ENCODE peak calls at places on chromosomes 6 and 20, in four cellular contexts. A is K562, B is IMR-90, V is GM12878. C is an unnamed sample.

GRCh38 chr20:58374906-58375760 is 13.9 kb upstream of the VAPB start:
- DNase-seq in V (no peak), B (peak), A (no peak), C (no peak)

GRCh38 chr6:89506716-89507597 is 74.0 kb downstream of the ANKRD6 start:
- DNase-seq in B (no peak), V (no peak), A (no peak), C (no peak)

GRCh38 chr20:17226410-17227198 is at the start of gene PCSK2:
- DNase-seq in A (peak), B (peak), V (no peak), C (peak)

GRCh38 chr6:163416640-163417253 is 2.2 kb downstream of the QKI start:
- DNase-seq in A (peak), V (no peak), B (peak), C (peak)

GRCh38 chr6:110053395-110054240 is 75.5 kb downstream of the GPR6 start:
- DNase-seq in V (no peak), B (peak), A (peak), C (peak)

GRCh38 chr6:6712258-6712978 is 123.9 kb downstream of the LY86 start:
- DNase-seq in B (peak), V (no peak), A (peak), C (peak)

GRCh38 chr6:119096683-119097310 is 18.3 kb upstream of the FAM184A start:
- DNase-seq in V (no peak), B (peak), A (no peak), C (no peak)

GRCh38 chr6:27791182-27791939 is 120.8 kb downstream of the OR2B2 start:
- DNase-seq in A (peak), V (no peak), B (peak), C (peak)

GRCh38 chr6:135657207-135657606 is 159.7 kb upstream of the AHI1 start:
- DNase-seq in B (no peak), V (no peak), A (no peak), C (no peak)

GRCh38 chr6:111894272-111894671 is 21.0 kb upstream of the FYN start:
- DNase-seq in V (no peak), A (no peak), B (peak), C (no peak)

GRCh38 chr6:163712569-163712966 is 298.1 kb downstream of the QKI start:
- DNase-seq in A (no peak), V (no peak), B (no peak), C (no peak)

GRCh38 chr20:57654363-57654997 is 34.3 kb upstream of the ZBP1 start:
- DNase-seq in A (peak), B (peak), V (no peak), C (peak)

GRCh38 chr6:155287762-155288161 is 23.9 kb downstream of the CLDN20 start:
- DNase-seq in A (no peak), V (no peak), B (no peak), C (no peak)

GRCh38 chr6:111789593-111789992 is 83.7 kb downstream of the FYN start:
- DNase-seq in B (peak), V (no peak), A (no peak), C (no peak)

GRCh38 chr20:38805502-38805957 is at the start of gene PPP1R16B:
- DNase-seq in V (no peak), A (peak), B (no peak), C (peak)

GRCh38 chr20:41141153-41141815 is 3.9 kb downstream of the PLCG1 start:
- DNase-seq in V (no peak), B (peak), A (peak), C (no peak)

GRCh38 chr6:161227004-161227950 is 46.6 kb downstream of the AGPAT4 start:
- DNase-seq in B (peak), A (peak), V (no peak), C (no peak)

GRCh38 chr6:107943626-107944439 is 14.2 kb downstream of the SEC63 start:
- DNase-seq in B (no peak), A (no peak), V (no peak), C (no peak)

GRCh38 chr6:2810092-2810671 is 31.5 kb downstream of the SERPINB1 start:
- DNase-seq in B (peak), A (no peak), V (no peak), C (no peak)

GRCh38 chr20:36308318-36308710 is 2.2 kb downstream of the DLGAP4 start:
- DNase-seq in A (no peak), B (no peak), V (no peak), C (no peak)
- TF ChIP-seq ELK1 in A (no peak), B (no peak), V (no peak), C (no peak)

GRCh38 chr6:15926256-15926655 is 202.6 kb upstream of the MYLIP start:
- DNase-seq in A (no peak), B (no peak), V (no peak), C (no peak)

GRCh38 chr6:15935661-15936060 is 193.2 kb upstream of the MYLIP start:
- DNase-seq in V (no peak), B (no peak), A (no peak), C (no peak)

GRCh38 chr6:15924893-15925292 is 204.0 kb upstream of the MYLIP start:
- DNase-seq in A (no peak), B (no peak), V (no peak), C (no peak)

GRCh38 chr6:15927531-15928230 is 201.2 kb upstream of the MYLIP start:
- DNase-seq in A (no peak), B (no peak), V (no peak), C (no peak)

DNA sequence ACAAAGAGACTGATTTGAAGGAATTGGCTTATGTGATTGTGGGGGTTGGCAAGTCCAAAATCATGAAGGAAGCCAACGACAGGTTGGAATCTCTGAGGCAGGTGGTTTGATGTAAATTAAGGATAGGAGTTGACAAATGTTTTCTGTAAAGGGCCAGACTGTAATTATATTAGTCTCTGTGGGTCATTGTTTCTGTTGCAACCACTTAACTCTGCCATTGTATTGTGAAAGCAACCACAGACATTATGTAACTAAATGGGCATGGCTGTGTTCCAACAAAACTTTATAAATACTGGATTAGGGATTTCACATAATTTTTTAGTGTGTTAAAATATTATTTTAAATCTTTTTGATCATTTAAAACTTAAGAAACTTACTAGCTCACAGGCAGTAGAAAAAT is 199.2 kb upstream of the MYLIP start:
- DNase-seq in A (no peak), B (no peak), V (no peak), C (no peak)
- TF ChIP-seq ELK1 in A (no peak), B (no peak), V (no peak), C (no peak)

GRCh38 chr6:148463671-148464070 is 121.0 kb downstream of the SASH1 start:
- DNase-seq in B (peak), A (no peak), V (no peak), C (no peak)
- TF ChIP-seq ELK1 in B (no peak), A (no peak), V (no peak), C (no peak)

GRCh38 chr6:8556370-8557018 is 121.1 kb upstream of the SLC35B3 start:
- DNase-seq in V (no peak), A (no peak), B (peak), C (peak)
- TF ChIP-seq ELK1 in V (no peak), A (no peak), B (no peak), C (no peak)

DNA sequence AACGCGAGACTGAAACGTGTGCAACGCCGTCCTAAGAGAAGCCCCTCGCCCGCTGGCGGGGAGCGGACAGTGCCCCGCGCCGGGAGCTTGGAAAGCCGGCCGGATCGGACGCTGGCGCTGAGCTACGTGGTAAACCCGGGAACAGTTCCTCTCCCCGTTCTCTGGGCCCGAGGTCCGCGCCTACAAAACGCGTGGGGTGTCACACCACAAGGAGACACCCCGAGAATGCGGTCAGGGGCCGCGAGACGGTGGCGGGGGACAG is 755 bp downstream of the NCOA5 start:
- DNase-seq in V (no peak), B (peak), A (no peak), C (no peak)
- TF ChIP-seq ELK1 in V (no peak), B (no peak), A (no peak), C (no peak)

GRCh38 chr6:30742316-30743098 is at the start of gene FLOT1:
- DNase-seq in V (peak), B (peak), A (peak), C (peak)

GRCh38 chr6:30740993-30741784 is 1.3 kb downstream of the FLOT1 start:
- DNase-seq in B (peak), A (no peak), V (no peak), C (no peak)

GRCh38 chr6:30743099-30744053 is 889 bp upstream of the FLOT1 start:
- DNase-seq in V (no peak), B (peak), A (peak), C (no peak)

GRCh38 chr6:30740540-30740870 is 2.0 kb downstream of the FLOT1 start:
- DNase-seq in B (peak), V (no peak), A (no peak), C (no peak)

DNA sequence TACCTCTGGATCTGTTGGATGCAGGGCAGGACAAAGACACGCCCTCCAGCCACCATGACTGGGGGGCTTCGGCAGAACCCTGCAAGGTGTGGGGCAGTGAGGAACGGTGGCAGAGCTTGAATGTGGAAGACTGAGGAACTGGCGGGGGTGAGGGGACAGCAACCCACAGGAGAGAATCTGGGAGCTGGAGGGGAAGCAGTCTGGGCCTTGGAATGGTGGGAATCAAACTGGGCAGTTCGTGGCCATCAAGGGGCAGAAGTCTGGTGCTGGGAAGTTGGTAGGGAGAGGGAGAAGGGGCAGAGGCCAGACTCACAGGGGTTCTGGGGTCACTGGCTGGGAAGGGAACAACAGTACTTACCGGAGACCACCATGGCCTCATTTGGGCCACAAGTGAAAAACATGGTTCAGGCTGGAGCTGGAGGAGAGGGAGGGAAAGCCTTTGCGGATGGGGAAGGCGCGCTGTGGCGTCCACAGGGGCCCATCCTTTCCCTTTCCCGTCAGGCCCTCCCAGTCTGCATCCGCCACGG is 635 bp downstream of the FLOT1 start:
- DNase-seq in B (no peak), V (no peak), A (no peak), C (no peak)
- TF ChIP-seq ELK1 in B (no peak), V (no peak), A (no peak), C (no peak)